ENCODE peak calls at places on chromosomes 12 and 14, in four cellular contexts. D, S, O and A are unnamed samples.
A peak's percentile ranks its signal among the peaks of the same experiment; 100 is the strongest.

GRCh38 chr14:22614240-22614799 is 16.2 kb downstream of the ABHD4 start:
- DNase-seq in D (no peak), O (peak; percentile 95), S (peak; percentile 91), A (peak; percentile 89)

GRCh38 chr14:104119119-104119699 is 19.2 kb upstream of the KIF26A start:
- DNase-seq in D (no peak), S (no peak), O (no peak), A (no peak)

GRCh38 chr12:14893471-14894250 is 8.0 kb upstream of the MGP start:
- DNase-seq in S (peak; percentile 73), O (no peak), D (no peak), A (no peak)

GRCh38 chr14:62304172-62304571 is 542.0 kb downstream of the SNAPC1 start:
- DNase-seq in O (no peak), S (no peak), D (no peak), A (no peak)

GRCh38 chr14:94885481-94886155 is 115.7 kb upstream of the GSC start:
- DNase-seq in D (no peak), O (no peak), S (no peak), A (no peak)

GRCh38 chr12:98373982-98374381 is 141.4 kb upstream of the TMPO start:
- DNase-seq in O (peak; percentile 12), S (peak; percentile 18), D (no peak), A (no peak)

GRCh38 chr12:47105914-47106674 is 26.3 kb upstream of the AMIGO2 start:
- DNase-seq in D (no peak), S (no peak), O (no peak), A (no peak)

GRCh38 chr12:109510196-109510595 is 32.8 kb downstream of the UBE3B start:
- DNase-seq in O (no peak), S (no peak), D (no peak), A (no peak)

GRCh38 chr12:55653031-55653430 is 16.3 kb downstream of the OR10P1 start:
- DNase-seq in S (no peak), O (no peak), D (no peak), A (no peak)

GRCh38 chr12:28802706-28803438 is 346.2 kb upstream of the FAR2 start:
- DNase-seq in D (no peak), S (no peak), O (no peak), A (no peak)

GRCh38 chr12:124392271-124392990 is 97.5 kb downstream of the RFLNA start:
- DNase-seq in D (peak; percentile 18), O (no peak), S (peak; percentile 39), A (no peak)

GRCh38 chr12:3003593-3003992 is 44.4 kb downstream of the TEAD4 start:
- DNase-seq in D (no peak), O (peak; percentile 49), S (no peak), A (no peak)

GRCh38 chr12:71469235-71469873 is 29.8 kb downstream of the LGR5 start:
- DNase-seq in D (no peak), S (peak; percentile 49), O (peak; percentile 20), A (no peak)

GRCh38 chr14:104390221-104390931 is 189.2 kb upstream of the C14orf180 start:
- DNase-seq in D (no peak), O (no peak), S (no peak), A (no peak)

GRCh38 chr12:78641837-78642423 is 222.6 kb upstream of the SYT1 start:
- DNase-seq in O (no peak), D (no peak), S (peak; percentile 74), A (no peak)

GRCh38 chr12:4448376-4448775 is 2.8 kb upstream of the FGF6 start:
- DNase-seq in S (no peak), O (no peak), D (no peak), A (no peak)

GRCh38 chr14:88563845-88564244 is 1.0 kb downstream of the ZC3H14 start:
- DNase-seq in S (no peak), D (no peak), O (no peak), A (no peak)

GRCh38 chr14:36660736-36661505 is 739 bp upstream of the PAX9 start:
- DNase-seq in D (no peak), S (no peak), O (no peak), A (no peak)

GRCh38 chr12:99766408-99766807 is 118.9 kb downstream of the GARIN6 start:
- DNase-seq in D (no peak), O (no peak), S (no peak), A (no peak)

GRCh38 chr12:92224685-92225331 is 79.2 kb upstream of the BTG1 start:
- DNase-seq in D (no peak), S (peak; percentile 52), O (no peak), A (no peak)

GRCh38 chr14:24058260-24058950 is 6.6 kb downstream of the CARMIL3 start:
- DNase-seq in O (no peak), S (peak; percentile 82), D (no peak), A (peak; percentile 43)

GRCh38 chr12:5258498-5258897 is 173.4 kb upstream of the NTF3 start:
- DNase-seq in D (no peak), O (peak; percentile 4), S (no peak), A (no peak)

GRCh38 chr12:104485651-104486341 is 29.0 kb downstream of the CHST11 start:
- DNase-seq in S (no peak), O (no peak), D (peak; percentile 23), A (no peak)

GRCh38 chr14:72745546-72745945 is 148.4 kb downstream of the DPF3 start:
- DNase-seq in S (peak; percentile 76), O (peak; percentile 77), D (no peak), A (no peak)

GRCh38 chr12:104588048-104588942 is 131.5 kb downstream of the CHST11 start:
- DNase-seq in S (peak; percentile 43), O (peak; percentile 26), D (no peak), A (peak; percentile 80)

GRCh38 chr14:65117795-65118746 is 15.8 kb upstream of the MAX start:
- DNase-seq in D (no peak), S (no peak), O (no peak), A (no peak)

GRCh38 chr12:5260086-5260485 is 171.8 kb upstream of the NTF3 start:
- DNase-seq in S (no peak), O (no peak), D (no peak), A (no peak)

GRCh38 chr12:111687255-111687654 is 1.4 kb downstream of the ACAD10 start:
- DNase-seq in D (no peak), S (no peak), O (no peak), A (no peak)

GRCh38 chr14:39988939-39989338 is 556.7 kb upstream of the FBXO33 start:
- DNase-seq in O (no peak), S (peak; percentile 57), D (no peak), A (no peak)

GRCh38 chr14:90301122-90301521 is 30.6 kb downstream of the NRDE2 start:
- DNase-seq in S (no peak), O (no peak), D (no peak), A (no peak)

GRCh38 chr12:95763809-95764253 is 26.7 kb downstream of the NTN4 start:
- DNase-seq in S (peak; percentile 77), D (no peak), O (peak; percentile 59), A (peak; percentile 27)

GRCh38 chr14:20608383-20609095 is 17.4 kb upstream of the RNASE12 start:
- DNase-seq in O (no peak), S (no peak), D (no peak), A (no peak)

GRCh38 chr12:67766370-67766769 is 117.8 kb downstream of the DYRK2 start:
- DNase-seq in S (peak; percentile 31), D (no peak), O (peak; percentile 62), A (peak; percentile 51)

GRCh38 chr12:9040484-9041186 is 51.3 kb downstream of the KLRG1 start:
- DNase-seq in S (no peak), O (no peak), D (no peak), A (no peak)